ENCODE peak calls at places on chromosomes 12 and 14, in five cellular contexts. F is HCT116, V is K562, K is H1, Y is GM12878. T is an unnamed sample.

GRCh38 chr14:50285861-50286260 is 26.2 kb downstream of the L2HGDH start:
- DNase-seq in F (no peak), V (no peak), K (no peak), Y (no peak), T (no peak)

GRCh38 chr14:27390130-27390529 is 792.3 kb upstream of the NOVA1 start:
- DNase-seq in F (no peak), V (no peak), K (no peak), Y (no peak), T (no peak)

GRCh38 chr12:86290615-86291014 is 34.4 kb upstream of the MGAT4C start:
- DNase-seq in F (no peak), V (no peak), K (no peak), Y (no peak), T (no peak)

GRCh38 chr12:46990211-46990610 is 89.2 kb upstream of the PCED1B start:
- DNase-seq in F (no peak), V (no peak), K (no peak), Y (no peak), T (no peak)

GRCh38 chr12:124893792-124894516 is 20.5 kb downstream of the UBC start:
- DNase-seq in F (no peak), V (no peak), K (no peak), Y (no peak), T (no peak)

GRCh38 chr14:87745507-87746118 is 247.4 kb downstream of the GALC start:
- DNase-seq in F (peak; percentile 3), V (peak; percentile 20), K (peak; percentile 17), Y (no peak), T (peak; percentile 23)

GRCh38 chr12:27866382-27867101 is 86.5 kb upstream of the MANSC4 start:
- DNase-seq in F (no peak), V (no peak), K (no peak), Y (no peak), T (no peak)

GRCh38 chr14:60760648-60761364 is 26.2 kb downstream of the MNAT1 start:
- DNase-seq in F (peak; percentile 71), V (no peak), K (peak; percentile 13), Y (no peak), T (peak; percentile 29)

GRCh38 chr14:67551940-67552339 is 18.9 kb downstream of the PLEKHH1 start:
- DNase-seq in F (no peak), V (no peak), K (no peak), Y (no peak), T (no peak)

GRCh38 chr14:35121026-35121886 is 534 bp downstream of the PPP2R3C start:
- DNase-seq in F (no peak), V (peak; percentile 89), K (no peak), Y (no peak), T (no peak)

GRCh38 chr12:39467432-39467870 is 24.5 kb upstream of the KIF21A start:
- DNase-seq in F (no peak), V (no peak), K (no peak), Y (peak; percentile 36), T (no peak)

GRCh38 chr14:75566321-75566720 is 12.1 kb upstream of the FLVCR2 start:
- DNase-seq in F (no peak), V (no peak), K (no peak), Y (no peak), T (no peak)

GRCh38 chr14:37583358-37584210 is 11.5 kb downstream of the FOXA1 start:
- DNase-seq in F (no peak), V (no peak), K (no peak), Y (no peak), T (peak; percentile 54)

GRCh38 chr12:120497524-120498150 is 1.7 kb downstream of the DYNLL1 start:
- DNase-seq in F (no peak), V (no peak), K (no peak), Y (no peak), T (no peak)

GRCh38 chr12:18690653-18691052 is 47.2 kb downstream of the PLCZ1 start:
- DNase-seq in F (peak; percentile 79), V (peak; percentile 11), K (no peak), Y (no peak), T (no peak)

GRCh38 chr12:52054838-52055741 is 3.8 kb downstream of the NR4A1 start:
- DNase-seq in F (no peak), V (no peak), K (no peak), Y (no peak), T (no peak)

GRCh38 chr12:113242560-113242959 is 21.3 kb downstream of the TPCN1 start:
- DNase-seq in F (no peak), V (no peak), K (no peak), Y (no peak), T (no peak)

GRCh38 chr12:107179883-107180282 is 86.5 kb upstream of the CRY1 start:
- DNase-seq in F (no peak), V (no peak), K (no peak), Y (no peak), T (no peak)

GRCh38 chr12:111766608-111767361 is at the start of gene ALDH2:
- DNase-seq in F (peak; percentile 6), V (peak; percentile 98), K (peak; percentile 50), Y (no peak), T (peak; percentile 72)

GRCh38 chr12:132703611-132704010 is 7.0 kb upstream of the PGAM5 start:
- DNase-seq in F (no peak), V (no peak), K (no peak), Y (no peak), T (no peak)

GRCh38 chr14:57371013-57371412 is 19.4 kb upstream of the NAA30 start:
- DNase-seq in F (no peak), V (no peak), K (no peak), Y (no peak), T (no peak)

GRCh38 chr12:30782316-30783173 is 27.8 kb upstream of the CAPRIN2 start:
- DNase-seq in F (no peak), V (no peak), K (no peak), Y (no peak), T (no peak)

GRCh38 chr14:105201928-105202513 is 20.9 kb upstream of the NUDT14 start:
- DNase-seq in F (no peak), V (no peak), K (no peak), Y (peak; percentile 8), T (no peak)

GRCh38 chr14:100573009-100573756 is 14.0 kb downstream of the BEGAIN start:
- DNase-seq in F (no peak), V (no peak), K (no peak), Y (no peak), T (no peak)

GRCh38 chr12:132508860-132509732 is 19.1 kb downstream of the FBRSL1 start:
- DNase-seq in F (no peak), V (no peak), K (no peak), Y (no peak), T (no peak)

GRCh38 chr12:45010051-45010450 is 40.8 kb downstream of the DBX2 start:
- DNase-seq in F (no peak), V (no peak), K (no peak), Y (no peak), T (no peak)

GRCh38 chr12:1592444-1593231 is 1.7 kb downstream of the FBXL14 start:
- DNase-seq in F (no peak), V (peak; percentile 37), K (no peak), Y (no peak), T (no peak)

GRCh38 chr14:104446611-104447010 is 133.0 kb upstream of the C14orf180 start:
- DNase-seq in F (no peak), V (no peak), K (no peak), Y (no peak), T (no peak)

GRCh38 chr14:68604361-68604730 is 188.5 kb downstream of the ZFP36L1 start:
- DNase-seq in F (no peak), V (no peak), K (no peak), Y (no peak), T (no peak)

GRCh38 chr12:81417056-81417455 is 339.2 kb downstream of the ACSS3 start:
- DNase-seq in F (no peak), V (no peak), K (no peak), Y (no peak), T (no peak)

GRCh38 chr12:69476276-69477017 is 6.3 kb downstream of the FRS2 start:
- DNase-seq in F (no peak), V (no peak), K (no peak), Y (no peak), T (peak; percentile 15)

GRCh38 chr12:69479675-69480074 is 9.5 kb downstream of the FRS2 start:
- DNase-seq in F (no peak), V (no peak), K (no peak), Y (no peak), T (no peak)

GRCh38 chr12:69471667-69472385 is 1.6 kb downstream of the FRS2 start:
- DNase-seq in F (no peak), V (peak; percentile 12), K (no peak), Y (no peak), T (no peak)

GRCh38 chr12:69473229-69473628 is 3.0 kb downstream of the FRS2 start:
- DNase-seq in F (no peak), V (no peak), K (no peak), Y (no peak), T (no peak)

GRCh38 chr12:69475237-69475984 is 5.2 kb downstream of the FRS2 start:
- DNase-seq in F (no peak), V (peak; percentile 18), K (no peak), Y (no peak), T (peak; percentile 61)
- TF ChIP-seq SRF in F (no peak), V (no peak), K (no peak), Y (no peak), T (no peak)

GRCh38 chr12:106147956-106148355 is 9.2 kb upstream of the NUAK1 start:
- DNase-seq in F (no peak), V (no peak), K (no peak), Y (no peak), T (no peak)
- TF ChIP-seq ATF3 in F (no peak), V (no peak), K (no peak), Y (no peak), T (no peak)

GRCh38 chr14:45287609-45288008 is 34.6 kb upstream of the MIS18BP1 start:
- DNase-seq in F (no peak), V (no peak), K (no peak), Y (no peak), T (no peak)
- TF ChIP-seq SRF in F (no peak), V (no peak), K (no peak), Y (no peak), T (no peak)

GRCh38 chr14:71645656-71646055 is 286.6 kb upstream of the RGS6 start:
- DNase-seq in F (no peak), V (no peak), K (no peak), Y (no peak), T (no peak)
- TF ChIP-seq ATF3 in F (no peak), V (no peak), K (no peak), Y (no peak), T (no peak)

GRCh38 chr14:106317593-106317992 is 791.2 kb downstream of the TMEM121 start:
- DNase-seq in F (no peak), V (no peak), K (no peak), Y (no peak), T (no peak)

GRCh38 chr14:106318700-106319099 is 792.3 kb downstream of the TMEM121 start:
- DNase-seq in F (no peak), V (peak; percentile 57), K (no peak), Y (no peak), T (no peak)
- TF ChIP-seq SRF in F (no peak), V (no peak), K (no peak), Y (no peak), T (no peak)